ENCODE peak calls at places on chromosome 11, in five cellular contexts. G is AG09309, C is psoas muscle, X is fibroblast of villous mesenchyme, L is cardiac fibroblast. Q is an unnamed sample.

GRCh38 chr11:79152511-79152910 is 288.3 kb downstream of the TENM4 start:
- DNase-seq in G (no peak), C (no peak), X (no peak), L (no peak), Q (no peak)

GRCh38 chr11:33779849-33780528 is 5.7 kb upstream of the FBXO3 start:
- DNase-seq in G (peak; percentile 34), C (no peak), X (peak; percentile 34), L (peak; percentile 82), Q (peak; percentile 85)

GRCh38 chr11:76637491-76638266 is 32.9 kb downstream of the LRRC32 start:
- DNase-seq in G (no peak), C (peak; percentile 87), X (peak; percentile 66), L (no peak), Q (no peak)

GRCh38 chr11:112185883-112186282 is 10.6 kb downstream of the BCO2 start:
- DNase-seq in G (no peak), C (no peak), X (no peak), L (no peak), Q (no peak)

GRCh38 chr11:123186291-123186690 is 8.8 kb downstream of the CLMP start:
- DNase-seq in G (no peak), C (no peak), X (no peak), L (no peak), Q (no peak)

GRCh38 chr11:73245461-73245860 is 26.7 kb upstream of the P2RY6 start:
- DNase-seq in G (no peak), C (no peak), X (no peak), L (no peak), Q (no peak)

GRCh38 chr11:10809373-10810199 is 860 bp upstream of the EIF4G2 start:
- DNase-seq in G (peak; percentile 56), C (no peak), X (peak; percentile 80), L (peak; percentile 75), Q (peak; percentile 79)

GRCh38 chr11:105432241-105432995 is 177.5 kb upstream of the GRIA4 start:
- DNase-seq in G (no peak), C (no peak), X (no peak), L (no peak), Q (no peak)

GRCh38 chr11:71311176-71311925 is 59.0 kb upstream of the SHANK2 start:
- DNase-seq in G (no peak), C (no peak), X (no peak), L (no peak), Q (no peak)

GRCh38 chr11:35380603-35381002 is 38.8 kb downstream of the SLC1A2 start:
- DNase-seq in G (no peak), C (no peak), X (no peak), L (no peak), Q (no peak)

GRCh38 chr11:133946541-133947297 is 10.0 kb downstream of the IGSF9B start:
- DNase-seq in G (no peak), C (no peak), X (no peak), L (peak; percentile 19), Q (no peak)

GRCh38 chr11:616320-617220 is 820 bp upstream of the IRF7 start:
- DNase-seq in G (no peak), C (no peak), X (no peak), L (no peak), Q (no peak)

GRCh38 chr11:10314199-10315072 is 9.6 kb downstream of the ADM start:
- DNase-seq in G (no peak), C (no peak), X (peak; percentile 81), L (peak; percentile 75), Q (peak; percentile 71)

GRCh38 chr11:72430743-72431570 is 3.4 kb downstream of the CLPB start:
- DNase-seq in G (no peak), C (no peak), X (peak; percentile 67), L (peak; percentile 74), Q (peak; percentile 73)

GRCh38 chr11:17927643-17928343 is 85.1 kb downstream of the SERGEF start:
- DNase-seq in G (peak; percentile 89), C (no peak), X (peak; percentile 82), L (peak; percentile 51), Q (peak; percentile 62)

GRCh38 chr11:111301004-111301839 is 2.9 kb downstream of the POU2AF3 start:
- DNase-seq in G (no peak), C (no peak), X (no peak), L (no peak), Q (no peak)

GRCh38 chr11:96187779-96188624 is 155.0 kb downstream of the MAML2 start:
- DNase-seq in G (peak; percentile 59), C (no peak), X (peak; percentile 65), L (peak; percentile 91), Q (peak; percentile 80)

DNA sequence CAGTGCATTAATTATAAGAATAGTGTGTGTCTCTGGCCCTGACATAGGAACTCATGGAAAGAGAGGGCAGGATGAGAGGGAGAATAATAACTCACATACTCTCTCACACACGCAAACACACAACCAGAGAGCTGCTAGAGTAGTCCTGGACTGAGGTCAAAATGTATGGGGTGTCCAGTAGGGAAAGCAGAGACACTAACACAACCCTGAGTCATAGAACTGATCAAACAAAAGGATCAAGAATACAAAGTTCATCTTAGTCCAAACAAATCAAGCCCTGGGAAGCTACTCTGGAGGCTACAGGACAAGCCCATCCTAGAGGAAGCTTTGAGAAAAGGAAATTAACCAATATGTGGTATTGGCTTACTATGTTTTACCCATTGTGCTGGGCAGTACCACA is 178.5 kb upstream of the GUCY1A2 start:
- DNase-seq in G (no peak), C (no peak), X (no peak), L (no peak), Q (no peak)
- TF ChIP-seq CTCF in G (no peak), C (no peak), X (no peak), L (no peak), Q (no peak)

GRCh38 chr11:65437436-65438227 is 15.0 kb downstream of the NEAT1 start:
- DNase-seq in G (no peak), C (peak; percentile 56), X (peak; percentile 70), L (peak; percentile 68), Q (peak; percentile 50)
- H3K4me3 ChIP-seq in G (no peak overlapping the region), C (peak overlapping the region; percentile 86), X (peak overlapping the region; percentile 31), L (no peak overlapping the region), Q (peak overlapping the region; percentile 8)

GRCh38 chr11:44926036-44926435 is 24.6 kb downstream of the TP53I11 start:
- DNase-seq in G (no peak), C (peak; percentile 59), X (no peak), L (no peak), Q (no peak)
- TF ChIP-seq CTCF in G (no peak), C (no peak), X (no peak), L (no peak), Q (peak; percentile 3)

GRCh38 chr11:66113132-66113856 is 43.2 kb downstream of the PACS1 start:
- DNase-seq in G (no peak), C (no peak), X (peak; percentile 91), L (peak; percentile 69), Q (peak; percentile 82)
- H3K4me3 ChIP-seq in G (no peak overlapping the region), C (no peak overlapping the region), X (no peak overlapping the region), L (no peak overlapping the region), Q (no peak overlapping the region)